ENCODE peak calls at places on chromosomes 2 and 18, in four cellular contexts. C is prostate gland, J is cardiac muscle cell, M is sigmoid colon. N is an unnamed sample.

GRCh38 chr2:230011617-230012016 is 57.1 kb downstream of the SLC16A14 start:
- DNase-seq in J (no peak), C (no peak), M (no peak), N (no peak)

GRCh38 chr2:239383796-239384156 is 17.0 kb downstream of the HDAC4 start:
- DNase-seq in C (no peak), M (no peak), J (no peak), N (no peak)

GRCh38 chr2:179850188-179850587 is 11.2 kb downstream of the ZNF385B start:
- DNase-seq in M (no peak), J (no peak), C (no peak), N (no peak)

GRCh38 chr18:57715671-57716070 is 87.4 kb downstream of the ATP8B1 start:
- DNase-seq in C (no peak), J (no peak), M (no peak), N (no peak)

GRCh38 chr2:54468643-54469042 is 12.5 kb downstream of the SPTBN1 start:
- DNase-seq in C (no peak), J (no peak), M (no peak), N (no peak)

GRCh38 chr18:46574000-46574739 is 82.8 kb downstream of the LOXHD1 start:
- DNase-seq in C (no peak), J (no peak), M (no peak), N (no peak)

GRCh38 chr2:100451734-100452133 is 18.5 kb upstream of the NMS start:
- DNase-seq in C (no peak), M (no peak), J (no peak), N (no peak)

GRCh38 chr2:237438082-237438925 is 24.3 kb upstream of the COL6A3 start:
- DNase-seq in J (no peak), C (no peak), M (no peak), N (no peak)

GRCh38 chr2:200310545-200310971 is 4.1 kb downstream of the SPATS2L start:
- DNase-seq in C (no peak), J (no peak), M (no peak), N (no peak)

GRCh38 chr18:49921278-49922037 is 108.1 kb upstream of the ACAA2 start:
- DNase-seq in M (no peak), C (no peak), J (no peak), N (no peak)

GRCh38 chr2:186771850-186772463 is 77.0 kb downstream of the ZSWIM2 start:
- DNase-seq in M (no peak), C (no peak), J (no peak), N (no peak)

GRCh38 chr2:61512768-61513398 is 25.3 kb downstream of the XPO1 start:
- DNase-seq in M (no peak), C (no peak), J (no peak), N (no peak)

GRCh38 chr18:74326238-74326637 is 10.6 kb downstream of the C18orf63 start:
- DNase-seq in J (no peak), C (no peak), M (no peak), N (no peak)

GRCh38 chr18:331231-331771 is 63.5 kb upstream of the THOC1 start:
- DNase-seq in J (no peak), C (no peak), M (no peak), N (no peak)

GRCh38 chr2:1405967-1406366 is 7.3 kb upstream of the TPO start:
- DNase-seq in M (no peak), C (no peak), J (no peak), N (no peak)

GRCh38 chr2:222193328-222194008 is 105.3 kb downstream of the PAX3 start:
- DNase-seq in C (no peak), M (no peak), J (peak; percentile 15), N (no peak)

GRCh38 chr2:219285348-219285685 is 6.2 kb downstream of the DNAJB2 start:
- DNase-seq in J (no peak), C (no peak), M (no peak), N (no peak)

GRCh38 chr2:148927010-148927409 is 52.0 kb downstream of the KIF5C start:
- DNase-seq in M (no peak), C (no peak), J (no peak), N (peak; percentile 32)

GRCh38 chr2:173524257-173524951 is 169.7 kb downstream of the CDCA7 start:
- DNase-seq in J (no peak), C (no peak), M (no peak), N (no peak)

GRCh38 chr2:218216336-218216673 is 684 bp upstream of the ARPC2 start:
- DNase-seq in M (peak; percentile 69), J (no peak), C (no peak), N (no peak)

GRCh38 chr2:231297108-231297908 is 98.2 kb upstream of the B3GNT7 start:
- DNase-seq in M (peak; percentile 76), C (peak; percentile 31), J (peak; percentile 81), N (no peak)

DNA sequence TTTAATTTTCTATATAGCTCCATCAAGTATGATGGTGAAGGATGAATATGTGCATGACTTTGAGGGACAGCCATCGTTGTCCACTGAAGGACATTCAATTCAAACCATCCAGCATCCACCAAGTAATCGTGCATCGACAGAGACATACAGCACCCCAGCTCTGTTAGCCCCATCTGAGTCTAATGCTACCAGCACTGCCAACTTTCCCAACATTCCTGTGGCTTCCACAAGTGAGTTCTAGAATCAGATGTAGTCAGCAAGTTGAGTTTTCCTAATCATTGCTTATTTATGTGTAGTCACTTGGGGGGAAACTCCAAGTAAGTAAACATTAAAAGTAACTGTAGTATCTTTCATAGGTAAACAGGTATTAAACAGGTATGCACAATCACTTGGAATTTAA is 24.8 kb downstream of the SMAD4 start:
- DNase-seq in M (no peak), J (no peak), C (no peak), N (no peak)
- H3K27me3 ChIP-seq in M (no peaks in the 10 kb centered on the region), J (no peaks in the 10 kb centered on the region), C (no peaks in the 10 kb centered on the region), N (no peaks in the 10 kb centered on the region)

GRCh38 chr2:177413703-177414102 is 21.1 kb downstream of the AGPS start:
- DNase-seq in C (no peak), J (no peak), M (no peak), N (no peak)
- H3K4me3 ChIP-seq in C (no peak overlapping the region), J (no peak overlapping the region), M (no peak overlapping the region), N (no peak overlapping the region)

GRCh38 chr2:151439127-151439526 is 29.4 kb downstream of the RIF1 start:
- DNase-seq in J (no peak), M (no peak), C (no peak), N (no peak)
- H3K36me3 ChIP-seq in J (peaks cover 70% of the 10 kb centered on the region), M (peaks cover 31% of the 10 kb centered on the region), C (peaks cover 2% of the 10 kb centered on the region), N (peaks cover 47% of the 10 kb centered on the region)

GRCh38 chr2:74501335-74502071 is 2.1 kb upstream of the LBX2 start:
- DNase-seq in M (no peak), C (no peak), J (no peak), N (no peak)
- H3K27me3 ChIP-seq in M (peaks cover 99% of the 10 kb centered on the region), C (peaks cover 20% of the 10 kb centered on the region), J (peaks cover 93% of the 10 kb centered on the region), N (peaks cover 41% of the 10 kb centered on the region)

GRCh38 chr2:55880416-55881143 is 43.0 kb downstream of the EFEMP1 start:
- DNase-seq in J (no peak), C (no peak), M (no peak), N (no peak)
- H3K4me3 ChIP-seq in J (no peak overlapping the region), C (no peak overlapping the region), M (no peak overlapping the region), N (no peak overlapping the region)

GRCh38 chr2:152701198-152701597 is 16.1 kb downstream of the PRPF40A start:
- DNase-seq in J (no peak), C (no peak), M (no peak), N (no peak)
- H3K36me3 ChIP-seq in J (no peaks in the 10 kb centered on the region), C (no peaks in the 10 kb centered on the region), M (no peaks in the 10 kb centered on the region), N (no peaks in the 10 kb centered on the region)

GRCh38 chr2:157685572-157685971 is 56.9 kb upstream of the ACVR1C start:
- DNase-seq in J (peak; percentile 17), C (no peak), M (no peak), N (no peak)

DNA sequence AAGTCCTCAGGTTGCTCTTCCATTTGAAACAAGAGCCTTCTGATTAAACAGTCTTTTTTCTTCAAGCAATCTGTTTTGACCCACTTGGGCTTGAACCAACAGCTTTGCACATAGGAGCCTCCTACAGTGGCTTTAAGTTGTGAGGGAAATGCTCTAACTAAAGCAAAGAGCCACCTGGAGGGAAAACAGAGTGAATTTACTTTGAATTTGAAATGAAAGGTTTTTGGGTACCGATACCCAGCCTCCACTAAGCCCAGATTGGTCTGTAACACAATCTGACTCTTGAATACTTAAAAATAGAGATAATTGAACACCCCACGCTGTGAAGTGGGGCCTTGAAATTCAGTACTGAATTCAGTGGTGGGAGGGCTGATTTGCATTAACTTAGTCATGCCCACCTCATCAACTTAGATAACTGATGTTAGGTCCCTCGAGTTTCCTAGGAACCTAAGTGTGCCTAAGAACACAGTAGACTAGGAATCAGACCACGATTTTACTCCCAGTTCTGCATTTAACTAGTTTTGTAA is 56.3 kb upstream of the ACVR1C start:
- DNase-seq in M (no peak), C (no peak), J (peak; percentile 20), N (no peak)
- H3K27me3 ChIP-seq in M (no peaks in the 10 kb centered on the region), C (peaks cover 3% of the 10 kb centered on the region), J (peaks cover 14% of the 10 kb centered on the region), N (no peaks in the 10 kb centered on the region)